ENCODE peak calls at places on chromosomes 5 and 9, in five cellular contexts. One of them, this sample, is unnamed. For H3K4me1, the result is how much of the 10 kb centered on the place peaks cover.

GRCh38 chr5:87210743-87211142 is 56.9 kb upstream of the RASA1 start:
- DNase-seq in MM.1S: no peak
- DNase-seq in Peyer's patch: no peak
- DNase-seq in ovary: no peak
- DNase-seq in GM23338: no peak
- DNase-seq in this sample: no peak

GRCh38 chr9:137809038-137809630 is 68.4 kb upstream of the CACNA1B start:
- DNase-seq in MM.1S: no peak
- DNase-seq in Peyer's patch: no peak
- DNase-seq in ovary: no peak
- DNase-seq in GM23338: no peak
- DNase-seq in this sample: no peak

GRCh38 chr5:141855265-141856029 is 22.8 kb downstream of the PCDH1 start:
- DNase-seq in MM.1S: no peak
- DNase-seq in Peyer's patch: no peak
- DNase-seq in ovary: no peak
- DNase-seq in GM23338: no peak
- DNase-seq in this sample: no peak

GRCh38 chr5:92527311-92528078 is 1053.5 kb downstream of the NR2F1-AS1 start:
- DNase-seq in MM.1S: peak
- DNase-seq in Peyer's patch: no peak
- DNase-seq in ovary: no peak
- DNase-seq in GM23338: no peak
- DNase-seq in this sample: no peak

GRCh38 chr5:6818594-6819512 is 105.6 kb downstream of the TENT4A start:
- DNase-seq in MM.1S: no peak
- DNase-seq in Peyer's patch: no peak
- DNase-seq in ovary: no peak
- DNase-seq in GM23338: no peak
- DNase-seq in this sample: no peak

GRCh38 chr5:44440186-44440585 is 51.0 kb upstream of the FGF10 start:
- DNase-seq in MM.1S: no peak
- DNase-seq in Peyer's patch: no peak
- DNase-seq in ovary: no peak
- DNase-seq in GM23338: no peak
- DNase-seq in this sample: no peak

GRCh38 chr9:128785427-128785826 is 1.6 kb upstream of the TBC1D13 start:
- DNase-seq in MM.1S: no peak
- DNase-seq in Peyer's patch: no peak
- DNase-seq in ovary: no peak
- DNase-seq in GM23338: no peak
- DNase-seq in this sample: no peak

GRCh38 chr9:131397100-131397790 is 3.4 kb downstream of the PRRC2B start:
- DNase-seq in MM.1S: no peak
- DNase-seq in Peyer's patch: no peak
- DNase-seq in ovary: no peak
- DNase-seq in GM23338: peak
- DNase-seq in this sample: no peak

GRCh38 chr5:766666-767431 is 17.7 kb downstream of the ZDHHC11B start:
- DNase-seq in MM.1S: no peak
- DNase-seq in Peyer's patch: peak
- DNase-seq in ovary: peak
- DNase-seq in GM23338: no peak
- DNase-seq in this sample: no peak

GRCh38 chr5:176845392-176845713 is 35.0 kb downstream of the UNC5A start:
- DNase-seq in MM.1S: no peak
- DNase-seq in Peyer's patch: no peak
- DNase-seq in ovary: no peak
- DNase-seq in GM23338: no peak
- DNase-seq in this sample: no peak

GRCh38 chr9:7368410-7369292 is 430.9 kb downstream of the DMAC1 start:
- DNase-seq in MM.1S: no peak
- DNase-seq in Peyer's patch: no peak
- DNase-seq in ovary: no peak
- DNase-seq in GM23338: no peak
- DNase-seq in this sample: no peak

GRCh38 chr5:132003170-132003744 is 8.2 kb downstream of the ACSL6 start:
- DNase-seq in MM.1S: no peak
- DNase-seq in Peyer's patch: peak
- DNase-seq in ovary: no peak
- DNase-seq in GM23338: peak
- DNase-seq in this sample: no peak

GRCh38 chr5:104016650-104017049 is 454.1 kb upstream of the NUDT12 start:
- DNase-seq in MM.1S: no peak
- DNase-seq in Peyer's patch: no peak
- DNase-seq in ovary: no peak
- DNase-seq in GM23338: no peak
- DNase-seq in this sample: no peak

GRCh38 chr5:110665184-110665726 is 61.2 kb downstream of the TMEM232 start:
- DNase-seq in MM.1S: no peak
- DNase-seq in Peyer's patch: no peak
- DNase-seq in ovary: no peak
- DNase-seq in GM23338: no peak
- DNase-seq in this sample: no peak

GRCh38 chr9:112051812-112052211 is 123.3 kb downstream of the SUSD1 start:
- DNase-seq in MM.1S: no peak
- DNase-seq in Peyer's patch: no peak
- DNase-seq in ovary: no peak
- DNase-seq in GM23338: no peak
- DNase-seq in this sample: no peak

GRCh38 chr5:135921388-135921787 is 25.7 kb upstream of the IL9 start:
- DNase-seq in MM.1S: no peak
- DNase-seq in Peyer's patch: no peak
- DNase-seq in ovary: no peak
- DNase-seq in GM23338: no peak
- DNase-seq in this sample: no peak

GRCh38 chr5:54173251-54173650 is 137.1 kb downstream of the ARL15 start:
- DNase-seq in MM.1S: no peak
- DNase-seq in Peyer's patch: no peak
- DNase-seq in ovary: no peak
- DNase-seq in GM23338: no peak
- DNase-seq in this sample: no peak

GRCh38 chr5:9782806-9783560 is 152.8 kb upstream of the TAS2R1 start:
- DNase-seq in MM.1S: no peak
- DNase-seq in Peyer's patch: no peak
- DNase-seq in ovary: no peak
- DNase-seq in GM23338: peak
- DNase-seq in this sample: no peak

GRCh38 chr9:95936579-95937075 is 61.1 kb downstream of the ERCC6L2 start:
- DNase-seq in MM.1S: no peak
- DNase-seq in Peyer's patch: no peak
- DNase-seq in ovary: no peak
- DNase-seq in GM23338: peak
- DNase-seq in this sample: no peak

GRCh38 chr9:128762664-128763449 is 8.9 kb downstream of the ZER1 start:
- DNase-seq in MM.1S: no peak
- DNase-seq in Peyer's patch: no peak
- DNase-seq in ovary: no peak
- DNase-seq in GM23338: no peak
- DNase-seq in this sample: no peak

GRCh38 chr5:142783601-142784291 is 13.6 kb downstream of the ARHGAP26 start:
- DNase-seq in MM.1S: peak
- DNase-seq in Peyer's patch: no peak
- DNase-seq in ovary: peak
- DNase-seq in GM23338: no peak
- DNase-seq in this sample: no peak

GRCh38 chr9:489198-490197 is 274.8 kb downstream of the DOCK8 start:
- DNase-seq in MM.1S: no peak
- DNase-seq in Peyer's patch: no peak
- DNase-seq in ovary: no peak
- DNase-seq in GM23338: no peak
- DNase-seq in this sample: no peak

GRCh38 chr5:75460947-75461346 is 50.5 kb downstream of the CERT1 start:
- DNase-seq in MM.1S: no peak
- DNase-seq in Peyer's patch: no peak
- DNase-seq in ovary: no peak
- DNase-seq in GM23338: no peak
- DNase-seq in this sample: no peak

GRCh38 chr9:98570663-98571440 is 137.9 kb downstream of the GABBR2 start:
- DNase-seq in MM.1S: no peak
- DNase-seq in Peyer's patch: no peak
- DNase-seq in ovary: no peak
- DNase-seq in GM23338: peak
- DNase-seq in this sample: no peak

GRCh38 chr5:123093279-123094226 is 4.5 kb downstream of the PRDM6 start:
- DNase-seq in MM.1S: no peak
- DNase-seq in Peyer's patch: no peak
- DNase-seq in ovary: no peak
- DNase-seq in GM23338: peak
- DNase-seq in this sample: no peak

GRCh38 chr5:17070646-17071045 is 134.6 kb upstream of the MYO10 start:
- DNase-seq in MM.1S: no peak
- DNase-seq in Peyer's patch: no peak
- DNase-seq in ovary: no peak
- DNase-seq in GM23338: no peak
- DNase-seq in this sample: no peak

GRCh38 chr5:177113566-177114424 is 19.8 kb upstream of the NSD1 start:
- DNase-seq in MM.1S: peak
- DNase-seq in Peyer's patch: peak
- DNase-seq in ovary: peak
- DNase-seq in GM23338: peak
- DNase-seq in this sample: peak

GRCh38 chr5:88484367-88484766 is 215.7 kb upstream of the TMEM161B start:
- DNase-seq in MM.1S: no peak
- DNase-seq in Peyer's patch: no peak
- DNase-seq in ovary: no peak
- DNase-seq in GM23338: no peak
- DNase-seq in this sample: no peak

GRCh38 chr9:134808393-134808792 is 72.2 kb upstream of the FCN2 start:
- DNase-seq in MM.1S: no peak
- DNase-seq in Peyer's patch: no peak
- DNase-seq in ovary: no peak
- DNase-seq in GM23338: no peak
- DNase-seq in this sample: no peak

DNA sequence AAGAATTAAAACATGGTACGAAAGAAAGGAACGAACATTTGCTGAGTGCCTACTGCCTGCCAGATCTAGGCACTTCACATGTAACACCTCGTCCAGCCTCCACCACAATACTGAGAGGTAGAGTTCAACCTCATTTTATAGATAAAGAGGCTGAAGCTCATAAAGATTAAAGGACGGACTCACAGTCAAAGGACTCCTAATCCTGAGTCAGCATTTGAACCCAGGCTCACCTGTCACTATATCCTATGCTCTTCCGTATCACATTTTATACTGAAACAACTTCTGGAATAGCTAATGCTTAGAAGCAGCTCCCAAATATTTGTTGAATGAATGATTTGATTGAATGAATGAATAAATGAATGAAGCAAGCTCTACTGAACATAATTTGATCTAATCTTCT is 22.5 kb downstream of the PDCD1LG2 start:
- DNase-seq in MM.1S: no peak
- DNase-seq in Peyer's patch: no peak
- DNase-seq in ovary: no peak
- DNase-seq in GM23338: no peak
- DNase-seq in this sample: no peak
- H3K4me1 ChIP-seq in MM.1S: under half
- H3K4me1 ChIP-seq in Peyer's patch: under half
- H3K4me1 ChIP-seq in ovary: under half
- H3K4me1 ChIP-seq in GM23338: under half
- H3K4me1 ChIP-seq in this sample: under half

DNA sequence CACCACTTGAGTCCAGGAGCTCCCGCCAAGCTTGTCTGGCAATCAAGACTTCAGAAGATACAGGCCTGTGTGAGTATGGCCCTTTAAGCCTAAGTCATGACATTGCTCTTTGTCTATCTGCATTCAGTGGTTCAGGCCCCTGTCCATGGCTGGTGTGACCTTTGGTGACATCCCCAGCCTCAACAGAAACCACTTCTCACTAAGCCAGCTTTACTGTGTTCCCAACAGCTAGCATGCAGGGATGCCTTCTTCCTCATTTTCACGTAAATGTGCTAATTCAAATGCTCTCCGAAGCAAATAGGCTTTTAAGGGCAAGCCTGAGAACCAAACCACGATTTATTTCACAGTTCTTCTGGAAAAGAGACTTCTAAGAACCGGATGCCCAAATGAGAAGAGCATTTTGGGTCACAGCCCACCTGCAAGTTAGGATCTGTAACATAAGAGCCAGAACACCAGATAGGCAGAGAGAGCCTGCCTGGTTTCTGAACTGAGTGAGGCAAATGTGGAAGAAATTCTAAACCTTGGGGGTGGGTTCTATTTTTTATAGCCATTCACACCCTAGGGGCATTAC is 14.9 kb downstream of the CD180 start:
- DNase-seq in MM.1S: no peak
- DNase-seq in Peyer's patch: no peak
- DNase-seq in ovary: no peak
- DNase-seq in GM23338: peak
- DNase-seq in this sample: no peak
- H3K4me3 ChIP-seq in MM.1S: no peak
- H3K4me3 ChIP-seq in Peyer's patch: no peak
- H3K4me3 ChIP-seq in ovary: no peak
- H3K4me3 ChIP-seq in GM23338: no peak
- H3K4me3 ChIP-seq in this sample: peak

DNA sequence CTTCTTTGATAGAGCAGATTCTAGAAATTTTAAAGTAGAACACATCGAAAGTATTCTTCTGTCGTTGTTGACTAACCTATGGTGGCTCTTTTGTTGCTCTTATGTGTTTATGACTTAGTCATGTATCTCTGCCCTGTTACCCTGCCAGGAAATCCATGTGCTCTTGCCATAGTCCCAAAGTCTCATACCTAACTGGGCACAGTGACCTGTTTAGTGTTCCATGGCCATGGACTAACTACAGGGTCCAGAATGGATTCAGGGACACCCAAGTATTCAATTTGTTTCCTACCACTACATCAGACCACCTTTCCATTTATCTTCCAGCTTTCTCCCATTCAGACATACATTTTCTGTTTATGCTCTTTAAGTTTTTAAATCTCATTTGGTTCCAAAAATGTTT is 18.0 kb downstream of the SLC44A1 start:
- DNase-seq in MM.1S: no peak
- DNase-seq in Peyer's patch: no peak
- DNase-seq in ovary: no peak
- DNase-seq in GM23338: no peak
- DNase-seq in this sample: no peak
- H3K27ac ChIP-seq in MM.1S: no peak
- H3K27ac ChIP-seq in Peyer's patch: no peak
- H3K27ac ChIP-seq in ovary: no peak
- H3K27ac ChIP-seq in GM23338: no peak
- H3K27ac ChIP-seq in this sample: no peak

GRCh38 chr5:52800394-52801213 is 12.9 kb downstream of the ITGA1 start:
- DNase-seq in MM.1S: peak
- DNase-seq in Peyer's patch: peak
- DNase-seq in ovary: peak
- DNase-seq in GM23338: peak
- DNase-seq in this sample: peak

GRCh38 chr5:52801329-52801728 is 13.6 kb downstream of the ITGA1 start:
- DNase-seq in MM.1S: no peak
- DNase-seq in Peyer's patch: no peak
- DNase-seq in ovary: no peak
- DNase-seq in GM23338: peak
- DNase-seq in this sample: no peak

GRCh38 chr5:52804359-52804758 is 16.6 kb downstream of the ITGA1 start:
- DNase-seq in MM.1S: no peak
- DNase-seq in Peyer's patch: no peak
- DNase-seq in ovary: no peak
- DNase-seq in GM23338: no peak
- DNase-seq in this sample: no peak

GRCh38 chr5:52799983-52800393 is 12.3 kb downstream of the ITGA1 start:
- DNase-seq in MM.1S: peak
- DNase-seq in Peyer's patch: peak
- DNase-seq in ovary: peak
- DNase-seq in GM23338: peak
- DNase-seq in this sample: peak

GRCh38 chr5:52802272-52803011 is 14.7 kb downstream of the ITGA1 start:
- DNase-seq in MM.1S: no peak
- DNase-seq in Peyer's patch: no peak
- DNase-seq in ovary: no peak
- DNase-seq in GM23338: no peak
- DNase-seq in this sample: no peak
- H3K4me1 ChIP-seq in MM.1S: under half
- H3K4me1 ChIP-seq in Peyer's patch: under half
- H3K4me1 ChIP-seq in ovary: under half
- H3K4me1 ChIP-seq in GM23338: under half
- H3K4me1 ChIP-seq in this sample: under half

This sample was measured in CD4-positive, CD25-positive, alpha-beta regulatory T cell.